ENCODE peak calls at places on chromosomes 4 and X, in eight cellular contexts. H is WERI-Rb-1, T is psoas muscle, Q is heart right ventricle, R is A549, L is gastrocnemius medialis, E is mammary epithelial cell, N is colonic mucosa. X is an unnamed sample. For H3K9me3, the result is how much of the 10 kb centered on the place peaks cover.

GRCh38 chr4:55554453-55555030 is 7.8 kb upstream of the CLOCK start:
- DNase-seq in L (no peak), N (no peak), T (no peak), Q (no peak), E (no peak), R (peak), H (no peak), X (no peak)

GRCh38 chr4:124184767-124185166 is 527.8 kb downstream of the ANKRD50 start:
- DNase-seq in L (no peak), E (no peak), R (no peak), Q (no peak), N (no peak), H (no peak), T (no peak), X (no peak)

GRCh38 chr4:185657699-185658098 is 122.4 kb upstream of the PDLIM3 start:
- DNase-seq in L (no peak), Q (no peak), E (no peak), T (no peak), H (no peak), N (no peak), R (no peak), X (no peak)

GRCh38 chr4:38131371-38132139 is 171.4 kb downstream of the PTTG2 start:
- DNase-seq in T (no peak), H (peak), R (no peak), E (peak), Q (no peak), N (no peak), L (no peak), X (peak)

GRCh38 chrX:63275127-63275526 is 76.0 kb downstream of the SPIN4 start:
- DNase-seq in L (no peak), Q (no peak), E (peak), N (peak), T (no peak), R (peak), H (peak), X (no peak)

GRCh38 chrX:10582215-10582733 is 38.1 kb downstream of the MID1 start:
- DNase-seq in H (no peak), R (no peak), T (no peak), E (no peak), Q (no peak), L (no peak), N (no peak), X (no peak)

GRCh38 chr4:13248621-13249298 is 235.4 kb downstream of the RAB28 start:
- DNase-seq in E (no peak), L (no peak), R (no peak), T (no peak), Q (no peak), N (no peak), H (peak), X (no peak)

GRCh38 chr4:5822617-5823016 is 70.3 kb downstream of the CRMP1 start:
- DNase-seq in N (no peak), H (no peak), T (no peak), Q (no peak), R (no peak), L (no peak), E (no peak), X (no peak)

GRCh38 chr4:134691915-134692314 is 490.3 kb upstream of the PABPC4L start:
- DNase-seq in R (no peak), L (no peak), E (no peak), Q (no peak), N (no peak), H (no peak), T (no peak), X (no peak)

GRCh38 chr4:151284534-151285245 is 7.7 kb downstream of the PRSS48 start:
- DNase-seq in Q (no peak), N (no peak), E (no peak), L (no peak), H (no peak), T (no peak), R (no peak), X (no peak)

GRCh38 chr4:4333265-4333706 is 43.2 kb downstream of the ZBTB49 start:
- DNase-seq in R (no peak), L (peak), N (no peak), Q (peak), T (peak), E (peak), H (no peak), X (no peak)

GRCh38 chr4:81460115-81460836 is 11.4 kb downstream of the RASGEF1B start:
- DNase-seq in H (no peak), Q (no peak), N (no peak), R (no peak), T (no peak), L (no peak), E (no peak), X (no peak)

GRCh38 chrX:156002517-156002916 is 5.0 kb downstream of the IL9R start:
- DNase-seq in T (no peak), R (no peak), Q (no peak), H (no peak), N (no peak), L (no peak), E (peak), X (no peak)
- H3K9me3 ChIP-seq in T (under half), R (under half), Q (under half), H (under half), N (under half), L (under half), E (under half), X (under half)

DNA sequence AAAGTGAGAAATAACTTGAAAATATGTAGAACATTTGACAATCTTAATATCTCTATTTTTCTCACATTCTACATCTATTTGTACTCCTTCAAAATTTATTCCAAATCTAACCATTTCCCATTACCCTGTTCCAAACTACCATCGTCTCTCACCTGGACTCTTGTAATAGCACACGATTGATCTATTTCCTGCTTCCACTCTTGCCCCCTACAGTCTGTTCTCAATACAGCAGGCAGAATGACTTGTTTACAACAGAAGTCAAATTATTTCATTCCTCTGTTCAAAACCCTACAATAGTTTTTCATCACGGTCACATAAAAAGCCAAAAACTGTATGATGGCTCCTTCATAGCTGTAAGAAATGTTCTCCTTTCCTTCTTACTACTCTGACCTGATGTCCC is 21.1 kb upstream of the LUZP4 start:
- DNase-seq in L (no peak), Q (no peak), H (peak), E (no peak), R (peak), N (no peak), T (no peak), X (no peak)
- TF ChIP-seq CTCF in L (no peak), Q (no peak), H (peak), E (peak), R (no peak), N (peak), T (peak), X (no peak)

GRCh38 chr4:153332936-153333335 is 11.6 kb upstream of the MND1 start:
- DNase-seq in N (no peak), R (no peak), Q (no peak), L (no peak), T (no peak), E (no peak), H (no peak), X (no peak)

GRCh38 chr4:153322791-153323190 is 21.7 kb upstream of the MND1 start:
- DNase-seq in T (no peak), E (no peak), H (no peak), Q (no peak), L (no peak), R (no peak), N (no peak), X (no peak)

GRCh38 chr4:153326513-153326912 is 18.0 kb upstream of the MND1 start:
- DNase-seq in Q (no peak), H (no peak), R (no peak), T (no peak), L (no peak), N (peak), E (peak), X (no peak)

GRCh38 chr4:153327247-153327646 is 17.2 kb upstream of the MND1 start:
- DNase-seq in E (no peak), Q (no peak), R (no peak), L (no peak), T (no peak), N (no peak), H (no peak), X (no peak)
- H3K27ac ChIP-seq in E (no peak), Q (no peak), R (no peak), L (no peak), T (no peak), N (no peak), H (no peak), X (no peak)

GRCh38 chr4:101689220-101689619 is 101.3 kb upstream of the BANK1 start:
- DNase-seq in N (no peak), T (no peak), L (no peak), R (no peak), E (no peak), Q (no peak), H (no peak), X (no peak)

GRCh38 chr4:101682946-101683345 is 107.6 kb upstream of the BANK1 start:
- DNase-seq in R (no peak), L (no peak), T (no peak), E (no peak), H (no peak), N (no peak), Q (no peak), X (no peak)

GRCh38 chr4:101685126-101685525 is 105.4 kb upstream of the BANK1 start:
- DNase-seq in E (no peak), N (no peak), T (no peak), L (no peak), Q (no peak), R (no peak), H (no peak), X (no peak)
- H3K9me3 ChIP-seq in E (under half), N (under half), T (under half), L (under half), Q (under half), R (under half), H (under half), X (under half)

GRCh38 chrX:27619975-27620374 is 29.8 kb downstream of the DCAF8L2 start:
- DNase-seq in N (no peak), E (peak), Q (no peak), H (no peak), R (no peak), L (no peak), T (no peak), X (no peak)
- TF ChIP-seq CTCF in N (peak), E (peak), Q (no peak), H (peak), R (peak), L (no peak), T (no peak), X (no peak)

GRCh38 chrX:53116101-53116500 is 22.2 kb downstream of the KANTR start:
- DNase-seq in H (no peak), N (no peak), L (peak), E (no peak), Q (no peak), R (no peak), T (no peak), X (no peak)

GRCh38 chrX:53115550-53115874 is 21.6 kb downstream of the KANTR start:
- DNase-seq in T (no peak), H (no peak), E (no peak), L (no peak), N (no peak), Q (no peak), R (no peak), X (no peak)

DNA sequence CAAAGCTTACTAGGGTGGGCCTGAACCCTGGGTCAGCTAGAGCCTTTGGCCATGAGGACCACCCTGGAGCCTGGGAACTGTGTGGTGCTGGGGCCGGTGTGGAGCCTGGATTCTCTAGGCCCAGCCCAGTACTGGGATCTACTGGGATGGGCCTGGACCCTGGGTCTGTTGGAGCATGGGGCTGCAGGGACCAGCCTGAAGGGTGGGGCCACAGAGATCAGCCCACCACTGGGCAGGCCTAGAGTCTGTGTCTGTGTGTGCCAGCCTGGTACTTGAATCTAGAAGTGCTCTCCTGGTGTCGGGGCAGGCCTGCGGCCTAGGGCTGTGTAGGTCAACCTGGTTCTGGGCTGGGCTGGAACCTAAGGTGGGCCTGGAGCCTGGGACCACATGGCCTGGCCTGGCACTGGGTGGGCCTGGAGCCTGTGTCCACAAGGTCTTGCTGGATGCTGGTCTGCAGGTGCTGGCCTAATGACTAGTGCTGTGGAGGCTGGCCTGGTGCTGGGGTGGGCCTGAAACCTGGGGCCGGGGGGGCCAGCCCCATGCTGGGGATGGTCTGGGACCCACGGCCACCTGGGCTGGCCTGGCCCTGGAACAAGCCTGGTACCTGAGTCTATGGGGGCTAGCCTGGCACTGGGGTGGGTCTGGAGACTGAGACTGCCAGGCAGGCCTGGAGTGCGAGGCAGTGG is 21.1 kb downstream of the KANTR start:
- DNase-seq in E (no peak), L (no peak), H (no peak), T (no peak), N (no peak), R (no peak), Q (no peak), X (no peak)
- H3K27ac ChIP-seq in E (no peak), L (peak), H (no peak), T (no peak), N (peak), R (no peak), Q (peak), X (no peak)

DNA sequence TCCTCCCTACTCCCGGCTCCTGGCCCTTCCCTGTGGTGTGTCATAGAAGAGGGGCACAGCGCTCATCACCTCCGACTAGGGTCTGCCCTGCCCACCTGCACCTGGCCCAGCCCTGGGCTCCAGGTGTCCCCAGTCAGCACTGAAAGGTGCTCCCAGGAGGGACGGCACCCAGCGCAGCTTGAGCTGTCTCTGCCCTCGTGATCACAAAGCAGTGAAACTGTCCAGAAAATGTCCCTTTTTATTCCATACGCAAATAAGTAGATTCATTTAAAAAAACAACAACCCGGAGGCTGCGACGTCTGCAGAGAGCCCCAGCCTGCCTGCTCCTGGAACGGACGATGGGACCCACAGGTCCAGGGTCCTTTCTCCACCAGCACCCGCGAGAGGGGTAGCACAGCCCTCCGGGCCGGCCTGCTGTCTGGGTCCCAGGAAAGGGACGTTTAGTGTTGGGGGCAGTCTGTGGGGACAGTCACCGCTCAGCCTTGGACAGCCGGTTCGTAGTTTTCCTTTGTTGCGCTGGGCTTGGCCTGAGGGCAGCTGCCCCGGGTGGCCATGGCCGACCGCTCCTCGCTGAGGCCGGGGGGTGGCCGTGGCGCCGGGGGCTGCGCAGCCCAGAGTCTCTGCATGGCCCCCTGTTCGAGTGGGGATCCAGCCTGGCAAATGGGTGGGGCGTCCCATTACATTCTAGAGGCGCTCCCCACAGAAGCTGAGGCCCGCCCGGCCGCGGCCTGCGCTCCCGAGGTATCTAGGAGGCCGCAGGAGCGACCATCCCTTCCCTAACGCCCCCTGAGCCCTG is 4.6 kb downstream of the HMX1 start:
- DNase-seq in N (no peak), E (no peak), L (no peak), H (no peak), R (no peak), Q (no peak), T (no peak), X (no peak)
- H3K9me3 ChIP-seq in N (under half), E (under half), L (under half), H (under half), R (under half), Q (under half), T (under half), X (under half)

GRCh38 chr4:182448281-182449151 is 205.3 kb downstream of the TENM3 start:
- DNase-seq in E (peak), H (peak), T (peak), L (peak), N (peak), R (peak), Q (peak), X (peak)

GRCh38 chr4:182447938-182448280 is 204.7 kb downstream of the TENM3 start:
- DNase-seq in Q (no peak), N (no peak), H (peak), L (no peak), T (no peak), E (no peak), R (no peak), X (no peak)

DNA sequence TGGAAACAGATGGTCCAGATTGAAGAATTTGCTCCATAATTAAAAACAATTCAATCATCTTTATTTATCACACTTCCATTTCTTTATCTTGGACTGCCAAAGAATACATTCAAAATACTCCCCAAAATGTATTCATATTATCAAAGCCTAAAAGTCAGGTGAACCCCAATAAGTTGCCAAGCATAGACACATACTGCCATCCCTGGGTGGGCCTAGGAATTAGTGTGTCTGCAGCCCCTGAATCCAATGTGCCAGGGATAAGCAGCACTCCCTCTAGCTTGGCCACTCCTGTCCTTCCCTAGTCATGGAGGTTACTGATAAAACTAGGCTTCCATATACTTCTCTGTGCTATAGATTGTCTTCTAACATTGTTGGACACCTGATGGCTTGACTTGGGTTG is 199.9 kb downstream of the TENM3 start:
- DNase-seq in Q (no peak), E (no peak), L (no peak), R (no peak), H (no peak), N (no peak), T (no peak), X (no peak)
- TF ChIP-seq CTCF in Q (no peak), E (peak), L (no peak), R (no peak), H (peak), N (no peak), T (no peak), X (no peak)

GRCh38 chrX:106898462-106898861 is 4.7 kb downstream of the RIPPLY1 start:
- DNase-seq in R (peak), Q (no peak), N (no peak), H (peak), T (no peak), L (no peak), E (peak), X (no peak)

GRCh38 chrX:106897259-106897658 is 5.9 kb downstream of the RIPPLY1 start:
- DNase-seq in T (no peak), R (peak), N (no peak), Q (no peak), H (peak), E (peak), L (no peak), X (no peak)

GRCh38 chrX:106894978-106895452 is 8.1 kb downstream of the RIPPLY1 start:
- DNase-seq in E (peak), R (peak), L (no peak), N (no peak), T (peak), H (no peak), Q (peak), X (no peak)

GRCh38 chrX:106891762-106892161 is 11.4 kb downstream of the RIPPLY1 start:
- DNase-seq in H (no peak), N (no peak), Q (no peak), L (no peak), T (no peak), E (peak), R (no peak), X (no peak)

DNA sequence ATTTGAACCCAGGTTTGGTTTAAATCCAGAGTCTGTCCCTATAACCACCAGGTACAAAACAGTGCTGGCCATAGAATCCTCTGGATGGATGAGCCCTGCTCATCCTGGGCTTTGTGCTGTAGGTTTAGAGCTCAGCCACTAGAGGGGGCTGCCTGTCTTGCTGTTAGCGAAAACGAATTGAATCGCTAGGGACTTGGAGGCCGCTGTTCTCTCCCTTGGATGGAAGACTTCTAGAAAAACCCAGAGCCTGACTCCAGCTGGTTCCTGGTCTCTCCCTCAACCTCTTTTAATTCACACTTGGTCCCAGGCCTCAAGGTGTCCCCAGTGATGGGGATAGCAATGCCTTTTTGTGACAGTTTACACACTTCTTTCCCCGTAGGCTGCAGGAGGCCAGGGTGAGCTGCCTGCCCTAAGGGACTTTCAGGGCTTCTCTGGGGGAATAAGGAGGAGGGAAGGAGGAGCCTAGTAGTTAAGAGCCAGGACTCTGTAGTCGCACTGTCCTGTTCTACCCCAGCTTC is 8.7 kb downstream of the RIPPLY1 start:
- DNase-seq in T (peak), H (peak), Q (peak), R (peak), E (peak), L (peak), N (peak), X (peak)
- H3K27ac ChIP-seq in T (no peak), H (no peak), Q (no peak), R (peak), E (no peak), L (no peak), N (no peak), X (no peak)

GRCh38 chrX:150088766-150089518 is 150.7 kb upstream of the EOLA2 start:
- DNase-seq in R (no peak), Q (no peak), E (no peak), T (no peak), N (no peak), H (no peak), L (peak), X (no peak)
- H3K9me3 ChIP-seq in R (under half), Q (under half), E (under half), T (under half), N (under half), H (under half), L (under half), X (under half)

X was measured in CD4-positive, alpha-beta T cell.